ENCODE peak calls at places on chromosomes 6 and 20, in six cellular contexts. One of them, this sample, is unnamed.

GRCh38 chr6:7157752-7158616 is 50.2 kb downstream of the RREB1 start:
- DNase-seq in epithelial cell of prostate: no peak
- DNase-seq in glutamatergic neuron: no peak
- DNase-seq in NCI-H1417: no peak
- DNase-seq in T-cell: no peak
- DNase-seq in iPS DF 6.9: no peak
- DNase-seq in this sample: no peak

GRCh38 chr6:3211681-3212080 is 15.8 kb downstream of the TUBB2B start:
- DNase-seq in epithelial cell of prostate: no peak
- DNase-seq in iPS DF 6.9: no peak
- DNase-seq in NCI-H1417: no peak
- DNase-seq in glutamatergic neuron: no peak
- DNase-seq in T-cell: no peak
- DNase-seq in this sample: no peak

GRCh38 chr6:46655803-46656202 is 3.0 kb downstream of the SLC25A27 start:
- DNase-seq in T-cell: no peak
- DNase-seq in epithelial cell of prostate: no peak
- DNase-seq in NCI-H1417: no peak
- DNase-seq in glutamatergic neuron: peak
- DNase-seq in iPS DF 6.9: no peak
- DNase-seq in this sample: no peak

GRCh38 chr20:38222231-38222922 is 38.2 kb downstream of the KIAA1755 start:
- DNase-seq in iPS DF 6.9: peak
- DNase-seq in glutamatergic neuron: peak
- DNase-seq in epithelial cell of prostate: no peak
- DNase-seq in T-cell: peak
- DNase-seq in NCI-H1417: peak
- DNase-seq in this sample: peak

GRCh38 chr6:166595061-166595780 is 8.7 kb upstream of the RAMACL start:
- DNase-seq in NCI-H1417: no peak
- DNase-seq in iPS DF 6.9: no peak
- DNase-seq in epithelial cell of prostate: no peak
- DNase-seq in glutamatergic neuron: no peak
- DNase-seq in T-cell: no peak
- DNase-seq in this sample: no peak

GRCh38 chr6:166360243-166361079 is 18.1 kb upstream of the SFT2D1 start:
- DNase-seq in iPS DF 6.9: no peak
- DNase-seq in T-cell: no peak
- DNase-seq in glutamatergic neuron: peak
- DNase-seq in epithelial cell of prostate: no peak
- DNase-seq in NCI-H1417: no peak
- DNase-seq in this sample: no peak

GRCh38 chr6:24883618-24884017 is 52.1 kb downstream of the RIPOR2 start:
- DNase-seq in epithelial cell of prostate: no peak
- DNase-seq in NCI-H1417: no peak
- DNase-seq in glutamatergic neuron: no peak
- DNase-seq in T-cell: no peak
- DNase-seq in iPS DF 6.9: no peak
- DNase-seq in this sample: peak

GRCh38 chr6:51778666-51779065 is 308.7 kb downstream of the PKHD1 start:
- DNase-seq in epithelial cell of prostate: no peak
- DNase-seq in glutamatergic neuron: no peak
- DNase-seq in NCI-H1417: no peak
- DNase-seq in iPS DF 6.9: no peak
- DNase-seq in T-cell: no peak
- DNase-seq in this sample: no peak

GRCh38 chr20:44026932-44027685 is 112.5 kb downstream of the TOX2 start:
- DNase-seq in glutamatergic neuron: no peak
- DNase-seq in NCI-H1417: no peak
- DNase-seq in iPS DF 6.9: no peak
- DNase-seq in T-cell: no peak
- DNase-seq in epithelial cell of prostate: no peak
- DNase-seq in this sample: no peak

GRCh38 chr6:39217177-39217864 is 12.0 kb downstream of the KCNK5 start:
- DNase-seq in glutamatergic neuron: no peak
- DNase-seq in T-cell: no peak
- DNase-seq in NCI-H1417: no peak
- DNase-seq in iPS DF 6.9: no peak
- DNase-seq in epithelial cell of prostate: no peak
- DNase-seq in this sample: no peak

GRCh38 chr6:501891-502601 is 110.5 kb downstream of the IRF4 start:
- DNase-seq in epithelial cell of prostate: no peak
- DNase-seq in iPS DF 6.9: no peak
- DNase-seq in NCI-H1417: no peak
- DNase-seq in T-cell: peak
- DNase-seq in glutamatergic neuron: no peak
- DNase-seq in this sample: peak

GRCh38 chr20:9903048-9903651 is 64.3 kb upstream of the PAK5 start:
- DNase-seq in epithelial cell of prostate: no peak
- DNase-seq in NCI-H1417: no peak
- DNase-seq in iPS DF 6.9: peak
- DNase-seq in T-cell: no peak
- DNase-seq in glutamatergic neuron: peak
- DNase-seq in this sample: no peak

GRCh38 chr20:9945406-9945805 is 89.4 kb upstream of the ANKEF1 start:
- DNase-seq in glutamatergic neuron: no peak
- DNase-seq in epithelial cell of prostate: peak
- DNase-seq in NCI-H1417: no peak
- DNase-seq in iPS DF 6.9: no peak
- DNase-seq in T-cell: no peak
- DNase-seq in this sample: no peak

GRCh38 chr6:79949235-79949634 is 1.9 kb upstream of the ELOVL4 start:
- DNase-seq in epithelial cell of prostate: peak
- DNase-seq in NCI-H1417: peak
- DNase-seq in T-cell: peak
- DNase-seq in iPS DF 6.9: peak
- DNase-seq in glutamatergic neuron: peak
- DNase-seq in this sample: peak

GRCh38 chr6:116278853-116279231 is 888 bp downstream of the TSPYL1 start:
- DNase-seq in T-cell: no peak
- DNase-seq in iPS DF 6.9: no peak
- DNase-seq in NCI-H1417: no peak
- DNase-seq in glutamatergic neuron: no peak
- DNase-seq in epithelial cell of prostate: no peak
- DNase-seq in this sample: no peak

GRCh38 chr6:3986241-3986640 is 92.7 kb downstream of the FAM217A start:
- DNase-seq in glutamatergic neuron: no peak
- DNase-seq in iPS DF 6.9: no peak
- DNase-seq in NCI-H1417: no peak
- DNase-seq in T-cell: no peak
- DNase-seq in epithelial cell of prostate: no peak
- DNase-seq in this sample: no peak

GRCh38 chr6:1729133-1729751 is 119.5 kb downstream of the FOXC1 start:
- DNase-seq in NCI-H1417: no peak
- DNase-seq in T-cell: no peak
- DNase-seq in epithelial cell of prostate: peak
- DNase-seq in iPS DF 6.9: no peak
- DNase-seq in glutamatergic neuron: no peak
- DNase-seq in this sample: no peak

GRCh38 chr20:23305098-23305497 is 45.5 kb upstream of the NXT1 start:
- DNase-seq in iPS DF 6.9: no peak
- DNase-seq in T-cell: no peak
- DNase-seq in NCI-H1417: no peak
- DNase-seq in glutamatergic neuron: no peak
- DNase-seq in epithelial cell of prostate: no peak
- DNase-seq in this sample: no peak

GRCh38 chr6:38554700-38555413 is 84.9 kb downstream of the BTBD9 start:
- DNase-seq in T-cell: no peak
- DNase-seq in glutamatergic neuron: no peak
- DNase-seq in NCI-H1417: no peak
- DNase-seq in iPS DF 6.9: no peak
- DNase-seq in epithelial cell of prostate: no peak
- DNase-seq in this sample: no peak

GRCh38 chr6:89932245-89932802 is 38.1 kb downstream of the GJA10 start:
- DNase-seq in epithelial cell of prostate: no peak
- DNase-seq in glutamatergic neuron: no peak
- DNase-seq in iPS DF 6.9: no peak
- DNase-seq in NCI-H1417: no peak
- DNase-seq in T-cell: no peak
- DNase-seq in this sample: no peak

GRCh38 chr6:142045380-142046270 is 87.1 kb upstream of the GJE1 start:
- DNase-seq in glutamatergic neuron: no peak
- DNase-seq in iPS DF 6.9: no peak
- DNase-seq in NCI-H1417: no peak
- DNase-seq in T-cell: no peak
- DNase-seq in epithelial cell of prostate: no peak
- DNase-seq in this sample: no peak

GRCh38 chr20:56636701-56637100 is 7.6 kb downstream of the TFAP2C start:
- DNase-seq in epithelial cell of prostate: peak
- DNase-seq in iPS DF 6.9: no peak
- DNase-seq in NCI-H1417: no peak
- DNase-seq in T-cell: no peak
- DNase-seq in glutamatergic neuron: no peak
- DNase-seq in this sample: no peak

GRCh38 chr6:107679457-107679856 is 144.7 kb downstream of the SCML4 start:
- DNase-seq in T-cell: no peak
- DNase-seq in glutamatergic neuron: no peak
- DNase-seq in iPS DF 6.9: no peak
- DNase-seq in epithelial cell of prostate: no peak
- DNase-seq in NCI-H1417: no peak
- DNase-seq in this sample: no peak

GRCh38 chr20:24382330-24382729 is 87.1 kb upstream of the SYNDIG1 start:
- DNase-seq in iPS DF 6.9: no peak
- DNase-seq in epithelial cell of prostate: no peak
- DNase-seq in T-cell: no peak
- DNase-seq in glutamatergic neuron: no peak
- DNase-seq in NCI-H1417: no peak
- DNase-seq in this sample: no peak

GRCh38 chr6:30557683-30557981 is 537 bp downstream of the PRR3 start:
- DNase-seq in NCI-H1417: no peak
- DNase-seq in epithelial cell of prostate: no peak
- DNase-seq in iPS DF 6.9: no peak
- DNase-seq in glutamatergic neuron: no peak
- DNase-seq in T-cell: peak
- DNase-seq in this sample: no peak

GRCh38 chr20:967796-968742 is 34.0 kb downstream of the RSPO4 start:
- DNase-seq in epithelial cell of prostate: no peak
- DNase-seq in glutamatergic neuron: no peak
- DNase-seq in T-cell: no peak
- DNase-seq in NCI-H1417: no peak
- DNase-seq in iPS DF 6.9: no peak
- DNase-seq in this sample: no peak

This sample was measured in stimulated activated naive B cell treated with anti-CD40 and anti-IgM and Interleukin-4, amounts not matched to agents 10 μg/mL and 1 μg/mL and 100 μg/mL, for 72 hours.